ENCODE peak calls at places on chromosomes 11 and 22, in four cellular contexts. One of them, this sample, is unnamed.

GRCh38 chr11:1298695-1299492 is 10.5 kb downstream of the TOLLIP start:
- DNase-seq in WTC11: no peak
- DNase-seq in HEK293T: no peak
- DNase-seq in HepG2: peak; percentile 91
- DNase-seq in this sample: no peak

GRCh38 chr11:46117842-46118241 is 3.4 kb downstream of the PHF21A start:
- DNase-seq in HepG2: no peak
- DNase-seq in WTC11: no peak
- DNase-seq in HEK293T: no peak
- DNase-seq in this sample: no peak

GRCh38 chr11:58625826-58626460 is 3.5 kb downstream of the CNTF start:
- DNase-seq in WTC11: no peak
- DNase-seq in HEK293T: no peak
- DNase-seq in HepG2: no peak
- DNase-seq in this sample: no peak

GRCh38 chr11:94750319-94751215 is 17.6 kb upstream of the AMOTL1 start:
- DNase-seq in WTC11: no peak
- DNase-seq in HepG2: no peak
- DNase-seq in HEK293T: no peak
- DNase-seq in this sample: peak; percentile 45

GRCh38 chr22:27871306-27872014 is 47.6 kb downstream of the PITPNB start:
- DNase-seq in HepG2: no peak
- DNase-seq in HEK293T: no peak
- DNase-seq in WTC11: no peak
- DNase-seq in this sample: no peak

GRCh38 chr11:57476883-57477506 is 16.7 kb downstream of the RTN4RL2 start:
- DNase-seq in HepG2: no peak
- DNase-seq in HEK293T: no peak
- DNase-seq in WTC11: peak; percentile 55
- DNase-seq in this sample: no peak

GRCh38 chr11:73647459-73648100 is 1.2 kb downstream of the PLEKHB1 start:
- DNase-seq in WTC11: peak; percentile 96
- DNase-seq in HEK293T: peak; percentile 95
- DNase-seq in HepG2: peak; percentile 90
- DNase-seq in this sample: peak; percentile 92

GRCh38 chr22:20206709-20207215 is 55.9 kb upstream of the CCDC188 start:
- DNase-seq in HepG2: no peak
- DNase-seq in WTC11: no peak
- DNase-seq in HEK293T: no peak
- DNase-seq in this sample: peak; percentile 97

GRCh38 chr11:79484872-79485271 is 44.0 kb upstream of the TENM4 start:
- DNase-seq in WTC11: no peak
- DNase-seq in HepG2: no peak
- DNase-seq in HEK293T: no peak
- DNase-seq in this sample: no peak

GRCh38 chr11:68043349-68044144 is 4.7 kb downstream of the TCIRG1 start:
- DNase-seq in HEK293T: no peak
- DNase-seq in HepG2: no peak
- DNase-seq in WTC11: no peak
- DNase-seq in this sample: peak; percentile 97

GRCh38 chr11:87368876-87369480 is 331.2 kb downstream of the TMEM135 start:
- DNase-seq in HepG2: no peak
- DNase-seq in HEK293T: no peak
- DNase-seq in WTC11: no peak
- DNase-seq in this sample: no peak

GRCh38 chr11:74321487-74322188 is 10.2 kb upstream of the P4HA3 start:
- DNase-seq in HEK293T: peak; percentile 27
- DNase-seq in HepG2: peak; percentile 12
- DNase-seq in WTC11: peak; percentile 39
- DNase-seq in this sample: peak; percentile 59

GRCh38 chr11:76706667-76707066 is 36.1 kb upstream of the LRRC32 start:
- DNase-seq in HEK293T: no peak
- DNase-seq in WTC11: no peak
- DNase-seq in HepG2: no peak
- DNase-seq in this sample: no peak

GRCh38 chr11:66835762-66836405 is 7.4 kb upstream of the RCE1 start:
- DNase-seq in HepG2: no peak
- DNase-seq in WTC11: no peak
- DNase-seq in HEK293T: no peak
- DNase-seq in this sample: no peak

GRCh38 chr11:120219935-120220746 is 9.3 kb downstream of the OAF start:
- DNase-seq in HEK293T: no peak
- DNase-seq in HepG2: no peak
- DNase-seq in WTC11: no peak
- DNase-seq in this sample: no peak

GRCh38 chr11:71247551-71248250 is 4.7 kb downstream of the SHANK2 start:
- DNase-seq in WTC11: peak; percentile 68
- DNase-seq in HepG2: no peak
- DNase-seq in HEK293T: no peak
- DNase-seq in this sample: no peak

DNA sequence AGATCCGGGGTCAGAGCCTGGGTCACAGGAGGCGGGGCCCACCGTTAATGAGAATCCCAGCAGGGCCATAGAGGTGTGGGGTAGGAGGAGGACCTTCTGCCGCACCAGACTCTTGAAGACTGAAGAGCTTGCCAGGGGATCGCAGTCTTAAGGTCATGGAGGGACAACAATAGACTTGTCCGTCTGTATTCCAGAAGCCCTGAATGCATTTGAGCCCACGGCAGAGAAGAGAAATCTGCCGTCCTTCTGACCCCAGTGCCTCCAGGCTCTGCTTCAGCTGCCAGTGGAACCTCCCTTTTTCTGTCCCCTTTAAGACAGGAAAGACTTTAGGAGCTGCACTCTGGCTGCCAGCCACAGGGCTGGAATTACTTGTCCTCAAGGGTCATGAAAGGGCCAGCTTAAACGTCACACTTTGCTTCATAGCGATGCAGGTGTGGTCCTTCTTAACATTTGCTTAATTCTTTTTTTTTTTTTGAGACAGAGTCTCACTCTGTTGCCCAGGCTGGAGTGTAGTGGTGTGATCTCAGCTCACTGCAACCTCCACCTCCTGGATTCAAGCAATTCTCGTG is 15.5 kb upstream of the ST3GAL4 start:
- DNase-seq in WTC11: no peak
- DNase-seq in HepG2: no peak
- DNase-seq in HEK293T: no peak
- DNase-seq in this sample: no peak
- TF ChIP-seq ELF4 in WTC11: no peak
- TF ChIP-seq ELF4 in HepG2: no peak
- TF ChIP-seq ELF4 in HEK293T: no peak
- TF ChIP-seq ELF4 in this sample: no peak

GRCh38 chr22:22619765-22620414 is 24.5 kb upstream of the GGTLC2 start:
- DNase-seq in HepG2: no peak
- DNase-seq in HEK293T: no peak
- DNase-seq in WTC11: no peak
- DNase-seq in this sample: no peak

GRCh38 chr22:22618448-22618847 is 26.0 kb upstream of the GGTLC2 start:
- DNase-seq in WTC11: no peak
- DNase-seq in HepG2: no peak
- DNase-seq in HEK293T: no peak
- DNase-seq in this sample: peak; percentile 22

GRCh38 chr22:22614065-22614464 is 30.3 kb upstream of the GGTLC2 start:
- DNase-seq in WTC11: no peak
- DNase-seq in HEK293T: no peak
- DNase-seq in HepG2: no peak
- DNase-seq in this sample: no peak

GRCh38 chr22:22618923-22619322 is 25.5 kb upstream of the GGTLC2 start:
- DNase-seq in WTC11: no peak
- DNase-seq in HepG2: no peak
- DNase-seq in HEK293T: no peak
- DNase-seq in this sample: peak; percentile 37

DNA sequence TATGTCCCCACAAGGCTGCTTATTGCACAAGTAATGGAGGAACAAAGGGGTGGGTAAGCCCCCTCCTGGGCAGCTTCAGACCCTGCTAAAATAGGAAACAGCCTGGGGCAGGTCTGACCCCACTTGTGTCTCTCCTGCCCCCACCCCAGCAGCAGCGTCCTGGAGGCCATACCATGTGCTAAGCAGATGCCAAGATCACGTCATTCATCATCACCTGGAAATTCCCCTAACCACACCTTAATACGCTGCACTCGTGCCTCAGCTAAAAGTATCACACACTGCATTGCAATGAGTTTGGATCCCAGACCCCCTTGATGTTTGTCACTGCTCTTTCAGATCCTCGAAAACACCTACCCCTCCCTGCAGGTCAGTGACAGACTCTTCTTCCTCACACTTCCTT is 27.8 kb upstream of the GGTLC2 start:
- DNase-seq in WTC11: no peak
- DNase-seq in HEK293T: no peak
- DNase-seq in HepG2: no peak
- DNase-seq in this sample: no peak
- TF ChIP-seq ELF4 in WTC11: no peak
- TF ChIP-seq ELF4 in HEK293T: no peak
- TF ChIP-seq ELF4 in HepG2: no peak
- TF ChIP-seq ELF4 in this sample: no peak

GRCh38 chr22:49302150-49302460 is 525.6 kb downstream of the BRD1 start:
- DNase-seq in HepG2: no peak
- DNase-seq in HEK293T: no peak
- DNase-seq in WTC11: no peak
- DNase-seq in this sample: no peak

GRCh38 chr22:49300951-49301397 is 526.7 kb downstream of the BRD1 start:
- DNase-seq in HepG2: no peak
- DNase-seq in HEK293T: no peak
- DNase-seq in WTC11: no peak
- DNase-seq in this sample: no peak

GRCh38 chr22:49300241-49300640 is 527.4 kb downstream of the BRD1 start:
- DNase-seq in HepG2: no peak
- DNase-seq in WTC11: no peak
- DNase-seq in HEK293T: no peak
- DNase-seq in this sample: no peak

GRCh38 chr22:49302530-49302929 is 525.1 kb downstream of the BRD1 start:
- DNase-seq in HepG2: no peak
- DNase-seq in WTC11: no peak
- DNase-seq in HEK293T: no peak
- DNase-seq in this sample: no peak

GRCh38 chr22:49301398-49302149 is 526.1 kb downstream of the BRD1 start:
- DNase-seq in WTC11: no peak
- DNase-seq in HepG2: no peak
- DNase-seq in HEK293T: no peak
- DNase-seq in this sample: no peak
- TF ChIP-seq ELF4 in WTC11: no peak
- TF ChIP-seq ELF4 in HepG2: no peak
- TF ChIP-seq ELF4 in HEK293T: no peak
- TF ChIP-seq ELF4 in this sample: no peak

GRCh38 chr22:37088108-37088605 is 21.4 kb downstream of the TMPRSS6 start:
- DNase-seq in WTC11: no peak
- DNase-seq in HEK293T: no peak
- DNase-seq in HepG2: no peak
- DNase-seq in this sample: peak; percentile 66
- TF ChIP-seq ELF4 in WTC11: no peak
- TF ChIP-seq ELF4 in HEK293T: no peak
- TF ChIP-seq ELF4 in HepG2: no peak
- TF ChIP-seq ELF4 in this sample: no peak

DNA sequence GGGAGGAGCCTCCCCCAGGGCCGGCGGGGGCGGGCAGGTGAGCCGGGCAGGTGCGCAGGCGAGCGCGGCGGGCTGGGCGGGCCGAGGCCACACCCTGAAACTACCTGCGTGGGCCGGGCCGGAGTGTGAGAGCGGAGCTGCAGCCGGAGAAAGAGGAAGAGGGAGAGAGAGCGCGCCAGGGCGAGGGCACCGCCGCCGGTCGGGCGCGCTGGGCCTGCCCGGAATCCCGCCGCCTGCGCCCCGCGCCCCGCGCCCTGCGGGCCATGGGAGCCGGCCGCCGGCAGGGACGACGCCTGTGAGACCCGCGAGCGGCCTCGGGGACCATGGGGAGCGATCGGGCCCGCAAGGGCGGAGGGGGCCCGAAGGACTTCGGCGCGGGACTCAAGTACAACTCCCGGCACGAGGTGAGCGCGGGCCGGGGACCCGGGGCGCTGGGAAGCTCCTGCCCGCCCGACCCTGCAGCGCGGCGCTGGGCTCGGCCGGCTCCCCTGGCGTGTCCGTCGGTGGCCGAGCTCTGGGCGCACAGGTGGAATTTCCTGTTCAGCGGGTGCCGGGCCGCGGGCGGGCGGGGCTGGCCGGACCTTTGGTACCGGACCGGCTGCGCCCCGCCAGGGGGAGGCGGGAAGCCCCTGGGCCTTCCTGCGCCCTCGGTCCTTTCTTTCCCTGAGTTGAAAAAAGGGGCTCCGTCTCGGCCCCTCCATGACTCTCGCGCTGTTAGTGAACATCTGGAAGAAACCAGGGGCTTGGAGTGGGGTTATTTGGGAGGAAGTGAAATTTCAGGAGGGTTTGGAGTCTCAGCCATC is at the start of gene ST14:
- DNase-seq in HEK293T: no peak
- DNase-seq in WTC11: peak; percentile 61
- DNase-seq in HepG2: no peak
- DNase-seq in this sample: no peak
- TF ChIP-seq ELF4 in HEK293T: no peak
- TF ChIP-seq ELF4 in WTC11: no peak
- TF ChIP-seq ELF4 in HepG2: no peak
- TF ChIP-seq ELF4 in this sample: no peak

GRCh38 chr11:104332110-104332509 is 168.2 kb upstream of the PDGFD start:
- DNase-seq in HepG2: peak; percentile 5
- DNase-seq in WTC11: peak; percentile 81
- DNase-seq in HEK293T: peak; percentile 37
- DNase-seq in this sample: no peak
- TF ChIP-seq ELF4 in HepG2: no peak
- TF ChIP-seq ELF4 in WTC11: no peak
- TF ChIP-seq ELF4 in HEK293T: no peak
- TF ChIP-seq ELF4 in this sample: no peak

DNA sequence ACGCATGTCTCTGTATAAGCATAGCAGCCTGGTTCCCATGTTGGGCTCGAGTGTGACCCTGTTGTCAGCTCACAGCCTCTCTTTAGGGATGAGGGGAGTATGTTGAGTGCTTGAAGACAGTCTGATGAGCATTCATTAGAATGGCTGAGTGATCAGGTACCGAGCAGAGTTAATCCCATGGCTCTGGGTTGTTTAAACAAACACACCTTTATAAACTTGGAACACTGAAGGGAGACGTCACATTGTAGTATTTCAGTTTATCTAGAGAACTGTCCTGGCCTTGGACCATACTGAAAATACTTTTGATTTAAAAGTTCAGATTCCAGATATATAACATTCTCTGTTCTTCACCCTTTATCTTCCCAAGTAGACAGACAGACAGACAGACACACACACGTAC is 76.0 kb downstream of the TEAD1 start:
- DNase-seq in HepG2: no peak
- DNase-seq in WTC11: no peak
- DNase-seq in HEK293T: no peak
- DNase-seq in this sample: no peak
- TF ChIP-seq ELF4 in HepG2: no peak
- TF ChIP-seq ELF4 in WTC11: no peak
- TF ChIP-seq ELF4 in HEK293T: no peak
- TF ChIP-seq ELF4 in this sample: no peak

DNA sequence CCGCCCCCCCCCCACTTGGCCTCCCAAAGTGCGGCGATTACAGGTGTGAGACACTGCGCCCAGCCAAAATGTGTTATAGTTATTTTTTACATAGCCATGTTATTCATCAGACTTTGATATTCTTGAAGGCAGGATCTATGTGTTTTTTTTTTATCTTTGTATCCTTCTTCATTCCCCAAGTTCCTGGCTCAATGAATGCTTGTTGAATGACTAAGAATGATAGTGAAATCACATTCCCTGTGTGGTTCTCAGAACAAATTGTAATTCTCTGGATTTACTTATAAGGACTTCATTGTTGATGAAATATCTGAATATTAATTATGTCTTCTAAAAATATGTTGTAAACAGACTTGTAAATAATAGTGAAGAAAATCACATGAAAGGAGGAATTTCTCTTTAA is 33.5 kb downstream of the MMP7 start:
- DNase-seq in HEK293T: no peak
- DNase-seq in WTC11: no peak
- DNase-seq in HepG2: no peak
- DNase-seq in this sample: no peak
- TF ChIP-seq ELF4 in HEK293T: no peak
- TF ChIP-seq ELF4 in WTC11: no peak
- TF ChIP-seq ELF4 in HepG2: no peak
- TF ChIP-seq ELF4 in this sample: no peak